ENCODE peak calls at places on chromosomes 3 and 15, in six cellular contexts. One of them, this sample, is unnamed.

GRCh38 chr3:42693530-42693930 is 8.2 kb downstream of the KLHL40 start:
- DNase-seq in AG20443: no peak
- DNase-seq in fibroblast of the aortic adventitia: no peak
- DNase-seq in NCI-H1436: no peak
- DNase-seq in progenitor cell of endocrine pancreas: no peak
- DNase-seq in HCT116: no peak
- DNase-seq in this sample: peak

GRCh38 chr3:99720985-99721632 is 82.7 kb downstream of the COL8A1 start:
- DNase-seq in HCT116: no peak
- DNase-seq in progenitor cell of endocrine pancreas: no peak
- DNase-seq in NCI-H1436: no peak
- DNase-seq in AG20443: peak
- DNase-seq in fibroblast of the aortic adventitia: no peak
- DNase-seq in this sample: no peak

GRCh38 chr15:99983894-99984293 is 250.7 kb upstream of the LYSMD4 start:
- DNase-seq in progenitor cell of endocrine pancreas: no peak
- DNase-seq in AG20443: no peak
- DNase-seq in HCT116: no peak
- DNase-seq in NCI-H1436: no peak
- DNase-seq in fibroblast of the aortic adventitia: no peak
- DNase-seq in this sample: no peak

GRCh38 chr3:35383719-35384555 is 255.4 kb upstream of the ARPP21 start:
- DNase-seq in progenitor cell of endocrine pancreas: no peak
- DNase-seq in AG20443: no peak
- DNase-seq in fibroblast of the aortic adventitia: no peak
- DNase-seq in NCI-H1436: no peak
- DNase-seq in HCT116: no peak
- DNase-seq in this sample: no peak

GRCh38 chr15:101232677-101233076 is 19.2 kb downstream of the CHSY1 start:
- DNase-seq in AG20443: no peak
- DNase-seq in fibroblast of the aortic adventitia: no peak
- DNase-seq in NCI-H1436: no peak
- DNase-seq in HCT116: no peak
- DNase-seq in progenitor cell of endocrine pancreas: no peak
- DNase-seq in this sample: no peak

GRCh38 chr15:68209272-68209671 is 4.1 kb upstream of the CALML4 start:
- DNase-seq in progenitor cell of endocrine pancreas: no peak
- DNase-seq in HCT116: no peak
- DNase-seq in fibroblast of the aortic adventitia: no peak
- DNase-seq in AG20443: no peak
- DNase-seq in NCI-H1436: no peak
- DNase-seq in this sample: no peak

GRCh38 chr15:36294359-36294758 is 285.1 kb upstream of the CDIN1 start:
- DNase-seq in NCI-H1436: no peak
- DNase-seq in fibroblast of the aortic adventitia: no peak
- DNase-seq in HCT116: no peak
- DNase-seq in progenitor cell of endocrine pancreas: no peak
- DNase-seq in AG20443: no peak
- DNase-seq in this sample: no peak

GRCh38 chr15:93179072-93179471 is 90.1 kb upstream of the RGMA start:
- DNase-seq in NCI-H1436: no peak
- DNase-seq in AG20443: no peak
- DNase-seq in HCT116: no peak
- DNase-seq in progenitor cell of endocrine pancreas: no peak
- DNase-seq in fibroblast of the aortic adventitia: no peak
- DNase-seq in this sample: no peak

GRCh38 chr3:29605845-29606244 is 325.0 kb downstream of the RBMS3 start:
- DNase-seq in AG20443: no peak
- DNase-seq in progenitor cell of endocrine pancreas: no peak
- DNase-seq in HCT116: no peak
- DNase-seq in fibroblast of the aortic adventitia: peak
- DNase-seq in NCI-H1436: no peak
- DNase-seq in this sample: no peak

GRCh38 chr3:14634763-14635400 is 16.7 kb upstream of the CCDC174 start:
- DNase-seq in fibroblast of the aortic adventitia: peak
- DNase-seq in HCT116: no peak
- DNase-seq in NCI-H1436: no peak
- DNase-seq in AG20443: no peak
- DNase-seq in progenitor cell of endocrine pancreas: no peak
- DNase-seq in this sample: no peak

GRCh38 chr15:23642413-23643044 is 5.1 kb downstream of the MAGEL2 start:
- DNase-seq in NCI-H1436: peak
- DNase-seq in progenitor cell of endocrine pancreas: no peak
- DNase-seq in AG20443: peak
- DNase-seq in HCT116: peak
- DNase-seq in fibroblast of the aortic adventitia: peak
- DNase-seq in this sample: peak

GRCh38 chr15:40217166-40217785 is 21.6 kb upstream of the PAK6 start:
- DNase-seq in progenitor cell of endocrine pancreas: peak
- DNase-seq in HCT116: peak
- DNase-seq in fibroblast of the aortic adventitia: peak
- DNase-seq in AG20443: peak
- DNase-seq in NCI-H1436: peak
- DNase-seq in this sample: no peak

GRCh38 chr3:38007754-38008090 is 17.1 kb downstream of the VILL start:
- DNase-seq in HCT116: no peak
- DNase-seq in AG20443: no peak
- DNase-seq in fibroblast of the aortic adventitia: no peak
- DNase-seq in NCI-H1436: no peak
- DNase-seq in progenitor cell of endocrine pancreas: no peak
- DNase-seq in this sample: no peak

GRCh38 chr15:73897441-73898261 is 24.3 kb downstream of the TBC1D21 start:
- DNase-seq in AG20443: peak
- DNase-seq in fibroblast of the aortic adventitia: peak
- DNase-seq in HCT116: peak
- DNase-seq in NCI-H1436: peak
- DNase-seq in progenitor cell of endocrine pancreas: no peak
- DNase-seq in this sample: no peak

GRCh38 chr15:39381517-39381916 is 199.4 kb upstream of the THBS1 start:
- DNase-seq in AG20443: no peak
- DNase-seq in HCT116: no peak
- DNase-seq in progenitor cell of endocrine pancreas: no peak
- DNase-seq in fibroblast of the aortic adventitia: no peak
- DNase-seq in NCI-H1436: no peak
- DNase-seq in this sample: no peak

GRCh38 chr3:180594631-180595348 is 7.2 kb upstream of the TTC14 start:
- DNase-seq in AG20443: peak
- DNase-seq in HCT116: peak
- DNase-seq in progenitor cell of endocrine pancreas: no peak
- DNase-seq in fibroblast of the aortic adventitia: peak
- DNase-seq in NCI-H1436: peak
- DNase-seq in this sample: no peak

GRCh38 chr3:154095832-154096421 is 25.3 kb upstream of the ARHGEF26 start:
- DNase-seq in AG20443: no peak
- DNase-seq in NCI-H1436: peak
- DNase-seq in HCT116: peak
- DNase-seq in progenitor cell of endocrine pancreas: no peak
- DNase-seq in fibroblast of the aortic adventitia: peak
- DNase-seq in this sample: no peak

GRCh38 chr15:66603301-66604179 is 37.7 kb upstream of the LCTL start:
- DNase-seq in NCI-H1436: peak
- DNase-seq in HCT116: peak
- DNase-seq in AG20443: peak
- DNase-seq in progenitor cell of endocrine pancreas: peak
- DNase-seq in fibroblast of the aortic adventitia: peak
- DNase-seq in this sample: peak

GRCh38 chr15:59879506-59879905 is 124.6 kb upstream of the FOXB1 start:
- DNase-seq in fibroblast of the aortic adventitia: peak
- DNase-seq in AG20443: peak
- DNase-seq in NCI-H1436: no peak
- DNase-seq in HCT116: no peak
- DNase-seq in progenitor cell of endocrine pancreas: no peak
- DNase-seq in this sample: no peak

GRCh38 chr3:127566801-127567200 is 23.7 kb downstream of the TPRA1 start:
- DNase-seq in AG20443: no peak
- DNase-seq in NCI-H1436: no peak
- DNase-seq in fibroblast of the aortic adventitia: no peak
- DNase-seq in progenitor cell of endocrine pancreas: no peak
- DNase-seq in HCT116: no peak
- DNase-seq in this sample: no peak

GRCh38 chr15:23497710-23498111 is 50.7 kb upstream of the GOLGA6L2 start:
- DNase-seq in AG20443: no peak
- DNase-seq in fibroblast of the aortic adventitia: no peak
- DNase-seq in progenitor cell of endocrine pancreas: no peak
- DNase-seq in NCI-H1436: peak
- DNase-seq in HCT116: no peak
- DNase-seq in this sample: no peak